ENCODE peak calls at places on chromosomes 4 and X, in five cellular contexts. N is NCI-H1930; V is activated gamma-delta T cell treated with Interleukin-2 at 50 U/mL for 16 hours; D is naive thymus-derived CD4-positive, alpha-beta T cell; L is NCI-H1092 treated with DMSO at 0.1 percent for 48 hours. G is an unnamed sample.

GRCh38 chr4:99653921-99654890 is 3.4 kb downstream of the C4orf54 start:
- DNase-seq in N (no peak), V (no peak), D (no peak), L (no peak), G (no peak)

GRCh38 chr4:1309261-1310010 is 19.7 kb downstream of the MAEA start:
- DNase-seq in N (no peak), V (peak), D (peak), L (no peak), G (peak)

GRCh38 chr4:7358100-7358735 is 76.5 kb downstream of the PSAPL1 start:
- DNase-seq in N (no peak), V (no peak), D (no peak), L (no peak), G (no peak)

GRCh38 chr4:61890321-61890720 is 690.2 kb downstream of the ADGRL3 start:
- DNase-seq in N (no peak), V (no peak), D (no peak), L (no peak), G (no peak)

GRCh38 chr4:632391-632790 is 7.0 kb downstream of the PDE6B start:
- DNase-seq in N (no peak), V (no peak), D (no peak), L (no peak), G (no peak)

GRCh38 chrX:118976599-118977340 is 2.4 kb downstream of the LONRF3 start:
- DNase-seq in N (no peak), V (peak), D (no peak), L (peak), G (peak)

GRCh38 chr4:184409911-184410692 is 64.2 kb downstream of the IRF2 start:
- DNase-seq in N (no peak), V (peak), D (no peak), L (no peak), G (peak)

GRCh38 chr4:2827874-2828751 is 15.5 kb upstream of the ADD1 start:
- DNase-seq in N (no peak), V (no peak), D (no peak), L (no peak), G (no peak)

GRCh38 chrX:135168533-135168932 is 2.7 kb downstream of the CT55 start:
- DNase-seq in N (no peak), V (no peak), D (no peak), L (no peak), G (no peak)

GRCh38 chr4:83548151-83548905 is 12.4 kb downstream of the GPAT3 start:
- DNase-seq in N (peak), V (peak), D (no peak), L (no peak), G (no peak)

GRCh38 chr4:145812902-145813301 is 125.7 kb downstream of the ZNF827 start:
- DNase-seq in N (no peak), V (no peak), D (no peak), L (no peak), G (no peak)

GRCh38 chrX:17465201-17465600 is 90.2 kb downstream of the NHS start:
- DNase-seq in N (no peak), V (no peak), D (no peak), L (no peak), G (no peak)

GRCh38 chr4:163331629-163332360 is 601 bp downstream of the NPY1R start:
- DNase-seq in N (no peak), V (no peak), D (no peak), L (no peak), G (no peak)

G was measured in immature natural killer cell.